ENCODE peak calls at places on chromosome 13, in eight cellular contexts. D is stimulated activated CD4-positive, alpha-beta T cell treated with anti-CD3 and anti-CD28 coated beads, Interleukin-15, amount 100 ng/mL, for 1 hour; H is naive thymus-derived CD4-positive, alpha-beta T cell; S is cardiac fibroblast; U is prostate gland; B is iris pigment epithelial cell; L is GM04504; M is brain microvascular endothelial cell. T is an unnamed sample.

GRCh38 chr13:85140192-85140591 is 659.0 kb downstream of the SLITRK6 start:
- DNase-seq in D (no peak), M (peak), L (no peak), S (no peak), B (peak), H (no peak), U (no peak), T (no peak)

GRCh38 chr13:99225078-99225477 is 24.4 kb downstream of the UBAC2 start:
- DNase-seq in L (no peak), D (no peak), M (no peak), U (no peak), B (no peak), H (no peak), S (no peak), T (no peak)

GRCh38 chr13:112136095-112136494 is 69.1 kb downstream of the SOX1 start:
- DNase-seq in S (no peak), L (no peak), D (no peak), B (no peak), H (no peak), U (no peak), M (no peak), T (no peak)

GRCh38 chr13:51437550-51438127 is 15.2 kb downstream of the INTS6 start:
- DNase-seq in B (no peak), L (no peak), M (no peak), S (no peak), H (no peak), U (no peak), D (no peak), T (no peak)

GRCh38 chr13:46721054-46721453 is 75.9 kb downstream of the ESD start:
- DNase-seq in U (peak), L (no peak), D (peak), M (peak), B (peak), H (peak), S (peak), T (peak)

GRCh38 chr13:113211774-113212173 is 2.4 kb downstream of the CUL4A start:
- DNase-seq in S (no peak), B (no peak), D (no peak), M (no peak), L (no peak), U (no peak), H (no peak), T (no peak)

GRCh38 chr13:73063166-73063565 is 4.4 kb downstream of the KLF5 start:
- DNase-seq in L (no peak), U (no peak), H (no peak), S (no peak), B (no peak), D (no peak), M (no peak), T (no peak)

GRCh38 chr13:43546260-43546659 is 240.5 kb downstream of the ENOX1 start:
- DNase-seq in M (no peak), U (no peak), S (no peak), B (no peak), L (no peak), D (no peak), H (no peak), T (peak)

GRCh38 chr13:100131863-100132574 is 43.1 kb downstream of the PCCA start:
- DNase-seq in M (peak), H (no peak), S (peak), L (peak), U (no peak), D (peak), B (peak), T (peak)

GRCh38 chr13:80224468-80224867 is 116.5 kb downstream of the SPRY2 start:
- DNase-seq in M (no peak), D (no peak), U (no peak), B (peak), H (no peak), L (no peak), S (peak), T (peak)

GRCh38 chr13:98239156-98240076 is 62.3 kb upstream of the RNF113B start:
- DNase-seq in L (no peak), U (no peak), M (no peak), D (no peak), H (no peak), S (no peak), B (no peak), T (no peak)

GRCh38 chr13:60397693-60398437 is 845 bp downstream of the TDRD3 start:
- DNase-seq in H (peak), U (peak), M (peak), B (peak), L (peak), D (peak), S (peak), T (peak)

GRCh38 chr13:114263590-114263989 is 17.8 kb upstream of the UPF3A start:
- DNase-seq in L (no peak), U (no peak), S (no peak), B (no peak), H (no peak), D (no peak), M (no peak), T (no peak)

GRCh38 chr13:35256459-35257148 is 219.9 kb downstream of the MAB21L1 start:
- DNase-seq in S (no peak), D (no peak), H (no peak), U (no peak), L (no peak), B (no peak), M (no peak), T (no peak)

T was measured in fibroblast of the aortic adventitia.